ENCODE peak calls at places on chromosomes 4 and X, in eight cellular contexts. O is HL-60, W is transverse colon, P is GM12865, L is astrocyte of the spinal cord, R is tibial artery, H is breast epithelium, S is stomach. K is an unnamed sample.

GRCh38 chr4:37567781-37568180 is 118.4 kb downstream of the RELL1 start:
- DNase-seq in O (no peak), W (no peak), P (no peak), L (no peak), R (no peak), H (no peak), S (no peak), K (no peak)

GRCh38 chr4:131337956-131338355 is 1811.1 kb upstream of the PCDH10 start:
- DNase-seq in O (no peak), W (no peak), P (no peak), L (no peak), R (no peak), H (no peak), S (no peak), K (no peak)

GRCh38 chr4:3122081-3122563 is 47.6 kb downstream of the HTT start:
- DNase-seq in O (no peak), W (no peak), P (no peak), L (peak; percentile 36), R (no peak), H (no peak), S (no peak), K (no peak)

GRCh38 chrX:56564182-56564885 is 907 bp downstream of the UBQLN2 start:
- DNase-seq in O (peak; percentile 2), W (peak; percentile 11), P (peak; percentile 34), L (peak; percentile 39), R (no peak), H (no peak), S (no peak), K (peak; percentile 23)

GRCh38 chrX:1661048-1661921 is 46.4 kb downstream of the ASMT start:
- DNase-seq in O (peak; percentile 92), W (peak; percentile 68), P (peak; percentile 97), L (no peak), R (peak; percentile 25), H (no peak), S (peak; percentile 46), K (peak; percentile 33)

GRCh38 chrX:107467271-107467670 is 17.8 kb downstream of the FRMPD3 start:
- DNase-seq in O (no peak), W (no peak), P (no peak), L (no peak), R (no peak), H (no peak), S (no peak), K (no peak)

GRCh38 chrX:141467442-141467841 is 117.1 kb downstream of the SPANXA1 start:
- DNase-seq in O (no peak), W (no peak), P (no peak), L (no peak), R (no peak), H (no peak), S (no peak), K (no peak)

GRCh38 chr4:144714166-144714565 is 68.2 kb downstream of the HHIP start:
- DNase-seq in O (no peak), W (no peak), P (no peak), L (no peak), R (no peak), H (no peak), S (no peak), K (no peak)

GRCh38 chr4:99210789-99211188 is 8.3 kb downstream of the ADH6 start:
- DNase-seq in O (no peak), W (no peak), P (no peak), L (no peak), R (no peak), H (no peak), S (no peak), K (no peak)

GRCh38 chr4:55733874-55734437 is 85.6 kb upstream of the EXOC1L start:
- DNase-seq in O (no peak), W (peak; percentile 91), P (no peak), L (peak; percentile 36), R (peak; percentile 50), H (peak; percentile 65), S (peak; percentile 91), K (peak; percentile 90)

GRCh38 chr4:76206222-76206942 is 7.2 kb downstream of the SCARB2 start:
- DNase-seq in O (no peak), W (no peak), P (no peak), L (no peak), R (no peak), H (no peak), S (no peak), K (peak; percentile 16)

GRCh38 chrX:13658602-13659001 is 5.7 kb downstream of the TCEANC start:
- DNase-seq in O (peak; percentile 51), W (no peak), P (peak; percentile 59), L (peak; percentile 74), R (no peak), H (no peak), S (no peak), K (peak; percentile 33)

GRCh38 chr4:142345909-142346308 is 500.2 kb downstream of the INPP4B start:
- DNase-seq in O (no peak), W (no peak), P (no peak), L (no peak), R (no peak), H (no peak), S (no peak), K (no peak)

GRCh38 chr4:107153228-107153627 is 117.1 kb upstream of the DKK2 start:
- DNase-seq in O (no peak), W (peak; percentile 29), P (peak; percentile 5), L (no peak), R (no peak), H (no peak), S (no peak), K (peak; percentile 53)
- TF ChIP-seq CTCF in O (no peak), W (peak; percentile 32), P (peak; percentile 40), L (peak; percentile 28), R (no peak), H (no peak), S (no peak), K (no peak)

GRCh38 chrX:135973025-135973547 is 702 bp downstream of the MMGT1 start:
- DNase-seq in O (peak; percentile 16), W (peak; percentile 26), P (peak; percentile 24), L (peak; percentile 8), R (peak; percentile 22), H (no peak), S (no peak), K (peak; percentile 38)
- TF ChIP-seq CTCF in O (no peak), W (no peak), P (no peak), L (peak; percentile 20), R (no peak), H (no peak), S (no peak), K (no peak)

GRCh38 chr4:163113921-163114703 is 52.6 kb downstream of the NAF1 start:
- DNase-seq in O (no peak), W (no peak), P (no peak), L (no peak), R (no peak), H (no peak), S (no peak), K (no peak)
- TF ChIP-seq CTCF in O (no peak), W (no peak), P (no peak), L (no peak), R (no peak), H (no peak), S (no peak), K (no peak)

GRCh38 chr4:164930647-164931046 is 46.8 kb downstream of the TRIM61 start:
- DNase-seq in O (no peak), W (peak; percentile 8), P (no peak), L (no peak), R (no peak), H (no peak), S (no peak), K (no peak)

GRCh38 chr4:164933244-164933643 is 44.2 kb downstream of the TRIM61 start:
- DNase-seq in O (no peak), W (no peak), P (no peak), L (no peak), R (no peak), H (no peak), S (no peak), K (no peak)

GRCh38 chr4:164931551-164932324 is 45.7 kb downstream of the TRIM61 start:
- DNase-seq in O (no peak), W (no peak), P (no peak), L (no peak), R (no peak), H (no peak), S (no peak), K (no peak)

GRCh38 chr4:164937576-164938270 is 39.7 kb downstream of the TRIM61 start:
- DNase-seq in O (no peak), W (no peak), P (peak; percentile 50), L (no peak), R (no peak), H (no peak), S (no peak), K (no peak)

GRCh38 chr4:164935363-164935762 is 42.1 kb downstream of the TRIM61 start:
- DNase-seq in O (no peak), W (no peak), P (peak; percentile 74), L (no peak), R (no peak), H (no peak), S (no peak), K (no peak)
- TF ChIP-seq CTCF in O (no peak), W (no peak), P (peak; percentile 42), L (no peak), R (no peak), H (no peak), S (no peak), K (no peak)

DNA sequence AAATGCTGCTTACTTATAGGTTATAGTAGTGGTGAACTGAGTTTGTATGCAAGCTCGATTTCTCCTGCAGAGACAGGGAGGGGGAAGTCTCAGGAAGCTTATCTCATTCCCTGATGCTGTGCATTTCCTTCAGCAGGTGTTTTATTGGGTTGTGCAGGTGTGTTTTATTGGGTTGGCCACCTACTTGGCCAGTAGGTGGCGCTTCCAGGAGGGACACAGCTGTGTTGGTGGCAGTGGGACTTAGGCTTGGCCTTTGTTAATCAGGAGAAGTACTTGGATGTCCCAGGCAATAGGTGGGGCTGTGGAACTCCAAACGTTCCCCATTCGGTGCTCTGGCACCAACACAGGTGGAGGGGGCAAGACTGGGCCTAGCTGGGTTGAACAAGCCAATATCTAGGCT is 196.0 kb upstream of the DCAF8L1 start:
- DNase-seq in O (no peak), W (peak; percentile 25), P (peak; percentile 6), L (no peak), R (no peak), H (no peak), S (no peak), K (peak; percentile 42)
- TF ChIP-seq CTCF in O (no peak), W (no peak), P (peak; percentile 27), L (peak; percentile 35), R (no peak), H (no peak), S (no peak), K (no peak)

GRCh38 chrX:6574762-6575161 is 39.8 kb upstream of the VCX3A start:
- DNase-seq in O (no peak), W (no peak), P (peak; percentile 0), L (no peak), R (no peak), H (no peak), S (no peak), K (no peak)
- TF ChIP-seq CTCF in O (no peak), W (no peak), P (peak; percentile 22), L (no peak), R (no peak), H (no peak), S (no peak), K (no peak)

GRCh38 chr4:149999485-150000074 is 78.7 kb upstream of the DCLK2 start:
- DNase-seq in O (peak; percentile 37), W (no peak), P (peak; percentile 55), L (peak; percentile 81), R (no peak), H (no peak), S (no peak), K (peak; percentile 36)
- TF ChIP-seq CTCF in O (peak; percentile 53), W (peak; percentile 61), P (peak; percentile 57), L (peak; percentile 83), R (peak; percentile 67), H (no peak), S (no peak), K (peak; percentile 53)

GRCh38 chr4:186032259-186032658 is 36.7 kb upstream of the TLR3 start:
- DNase-seq in O (no peak), W (no peak), P (no peak), L (no peak), R (no peak), H (no peak), S (no peak), K (no peak)
- TF ChIP-seq CTCF in O (no peak), W (no peak), P (no peak), L (peak; percentile 28), R (no peak), H (no peak), S (no peak), K (no peak)

K was measured in colonic mucosa.